ENCODE peak calls at places on chromosome 14, in six cellular contexts. K is mucosa of descending colon; Q is body of pancreas; W is activated CD4-positive, CD25-positive, alpha-beta regulatory T cell treated with anti-CD3 and anti-CD28 coated beads, Interleukin-2, amount 50 U/mL, for 16 hours; B is Peyer's patch; N is HCT116. E is an unnamed sample.

GRCh38 chr14:25132734-25133422 is 82.9 kb upstream of the STXBP6 start:
- DNase-seq in K (peak), Q (peak), W (peak), B (peak), N (no peak), E (peak)

GRCh38 chr14:21631084-21631483 is 3.7 kb downstream of the OR10G2 start:
- DNase-seq in K (no peak), Q (no peak), W (no peak), B (no peak), N (no peak), E (no peak)

GRCh38 chr14:104462651-104463630 is 116.6 kb upstream of the C14orf180 start:
- DNase-seq in K (no peak), Q (no peak), W (no peak), B (no peak), N (no peak), E (no peak)

GRCh38 chr14:104576607-104577332 is 2.8 kb upstream of the C14orf180 start:
- DNase-seq in K (peak), Q (no peak), W (no peak), B (peak), N (no peak), E (peak)

GRCh38 chr14:21044106-21044618 is 2.0 kb downstream of the RNASE7 start:
- DNase-seq in K (peak), Q (no peak), W (no peak), B (no peak), N (no peak), E (peak)

GRCh38 chr14:92254786-92255185 is 68.2 kb upstream of the SLC24A4 start:
- DNase-seq in K (peak), Q (peak), W (no peak), B (no peak), N (no peak), E (peak)

GRCh38 chr14:102164241-102164641 is 24.5 kb downstream of the WDR20 start:
- DNase-seq in K (peak), Q (no peak), W (no peak), B (no peak), N (no peak), E (no peak)

GRCh38 chr14:76844223-76844622 is 18.0 kb downstream of the LRRC74A start:
- DNase-seq in K (peak), Q (peak), W (peak), B (no peak), N (peak), E (peak)

GRCh38 chr14:103188691-103189480 is 65.6 kb downstream of the TNFAIP2 start:
- DNase-seq in K (peak), Q (peak), W (no peak), B (peak), N (no peak), E (peak)

GRCh38 chr14:49863483-49864262 is 11.1 kb upstream of the NEMF start:
- DNase-seq in K (peak), Q (peak), W (no peak), B (no peak), N (no peak), E (no peak)

GRCh38 chr14:92607702-92608429 is 94.3 kb downstream of the RIN3 start:
- DNase-seq in K (peak), Q (no peak), W (no peak), B (no peak), N (no peak), E (no peak)